ENCODE peak calls at places on chromosomes 7 and 10, in four cellular contexts. W, I, N and Z are unnamed samples.

GRCh38 chr10:117718970-117719369 is 176.4 kb downstream of the EMX2 start:
- DNase-seq in W (no peak), I (no peak), N (no peak), Z (no peak)

GRCh38 chr7:7596156-7596555 is 29.5 kb downstream of the MIOS start:
- DNase-seq in W (no peak), I (no peak), N (no peak), Z (no peak)

GRCh38 chr7:27868117-27868516 is 128.2 kb downstream of the TAX1BP1 start:
- DNase-seq in W (peak), I (peak), N (peak), Z (peak)

GRCh38 chr10:43059336-43059720 is 17.5 kb upstream of the RET start:
- DNase-seq in W (no peak), I (no peak), N (no peak), Z (no peak)

GRCh38 chr7:84492565-84493034 is 298.0 kb upstream of the SEMA3A start:
- DNase-seq in W (no peak), I (no peak), N (no peak), Z (peak)

GRCh38 chr7:98467570-98468312 is 66.9 kb upstream of the BAIAP2L1 start:
- DNase-seq in W (no peak), I (no peak), N (no peak), Z (no peak)

GRCh38 chr7:18770154-18770807 is 274.7 kb downstream of the HDAC9 start:
- DNase-seq in W (no peak), I (peak), N (peak), Z (peak)

GRCh38 chr7:48182736-48183369 is 11.6 kb downstream of the ABCA13 start:
- DNase-seq in W (peak), I (peak), N (peak), Z (peak)

GRCh38 chr10:60521974-60522405 is 132.3 kb upstream of the ANK3 start:
- DNase-seq in W (no peak), I (peak), N (no peak), Z (peak)

GRCh38 chr10:124296121-124296812 is 122.5 kb downstream of the OAT start:
- DNase-seq in W (no peak), I (no peak), N (peak), Z (peak)

DNA sequence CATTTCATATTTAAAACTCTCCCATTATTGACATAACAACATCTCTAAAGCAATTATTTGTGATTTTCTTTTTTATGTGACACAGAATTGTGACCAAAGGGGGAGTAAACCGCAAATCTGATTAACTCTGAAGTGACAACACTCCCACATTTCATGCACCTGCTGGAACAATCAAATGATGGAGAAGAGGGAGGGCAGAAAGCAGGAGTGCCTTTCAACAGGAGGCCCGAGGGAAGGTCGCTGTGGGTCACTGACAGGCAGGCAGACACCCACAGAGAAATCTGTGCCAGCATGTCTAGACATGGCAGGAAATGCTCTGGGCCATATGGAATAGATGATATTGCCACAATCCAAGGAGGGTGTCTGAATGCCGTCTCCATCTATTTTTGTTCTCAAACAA is 247.3 kb downstream of the DOCK4 start:
- DNase-seq in W (no peak), I (no peak), N (no peak), Z (no peak)
- H3K4me3 ChIP-seq in W (no peak), I (no peak), N (no peak), Z (no peak)

DNA sequence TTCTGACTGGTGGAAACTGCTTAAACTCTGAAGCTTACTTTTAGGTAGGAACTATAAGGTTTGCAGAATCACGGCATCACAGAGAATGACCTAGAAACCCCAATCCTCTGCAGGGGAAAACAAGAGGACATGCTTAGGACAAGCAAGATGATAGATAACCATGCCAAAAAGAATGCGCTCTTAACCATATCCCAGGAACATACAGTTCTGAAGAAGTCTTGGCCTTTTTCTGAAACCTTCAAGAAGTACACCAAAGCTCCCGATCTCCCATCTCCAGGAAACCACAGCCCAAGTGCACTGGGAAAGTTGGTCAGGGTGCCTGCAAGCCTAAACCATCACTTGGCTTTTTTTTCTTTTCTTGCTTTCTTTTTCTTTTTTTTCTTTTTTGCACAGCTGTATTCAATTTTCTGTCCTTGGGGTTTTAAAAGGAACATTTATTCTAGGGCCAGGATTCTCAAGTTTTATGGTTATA is 12.2 kb upstream of the SVIL start:
- DNase-seq in W (peak), I (peak), N (peak), Z (peak)
- H3K4me3 ChIP-seq in W (peak), I (no peak), N (no peak), Z (peak)

GRCh38 chr10:129101232-129101980 is 365.6 kb upstream of the MGMT start:
- DNase-seq in W (no peak), I (no peak), N (no peak), Z (no peak)
- H3K4me3 ChIP-seq in W (no peak), I (no peak), N (no peak), Z (no peak)

GRCh38 chr10:79239930-79240713 is 107.1 kb upstream of the PPIF start:
- DNase-seq in W (peak), I (no peak), N (no peak), Z (peak)
- H3K4me3 ChIP-seq in W (no peak), I (no peak), N (no peak), Z (no peak)